ENCODE peak calls at places on chromosomes 3 and 15, in five cellular contexts. One of them, this sample, is unnamed.

GRCh38 chr3:182738583-182739514 is 54.5 kb upstream of the ATP11B start:
- DNase-seq in IMR-90: no peak
- DNase-seq in H9: no peak
- DNase-seq in mesenchymal stem cell: no peak
- DNase-seq in neuronal stem cell: no peak
- DNase-seq in this sample: peak; percentile 55

GRCh38 chr15:80228959-80229610 is 22.9 kb downstream of the CTXND1 start:
- DNase-seq in IMR-90: peak; percentile 21
- DNase-seq in H9: no peak
- DNase-seq in mesenchymal stem cell: peak; percentile 4
- DNase-seq in neuronal stem cell: no peak
- DNase-seq in this sample: no peak

GRCh38 chr3:176916777-176917176 is 280.5 kb downstream of the TBL1XR1 start:
- DNase-seq in IMR-90: no peak
- DNase-seq in H9: peak; percentile 76
- DNase-seq in mesenchymal stem cell: no peak
- DNase-seq in neuronal stem cell: no peak
- DNase-seq in this sample: peak; percentile 99

GRCh38 chr3:144164352-144164751 is 192.7 kb downstream of the DIPK2A start:
- DNase-seq in IMR-90: no peak
- DNase-seq in H9: no peak
- DNase-seq in mesenchymal stem cell: no peak
- DNase-seq in neuronal stem cell: no peak
- DNase-seq in this sample: no peak

GRCh38 chr3:131025500-131025899 is 1.1 kb downstream of the ASTE1 start:
- DNase-seq in IMR-90: no peak
- DNase-seq in H9: no peak
- DNase-seq in mesenchymal stem cell: no peak
- DNase-seq in neuronal stem cell: no peak
- DNase-seq in this sample: no peak

GRCh38 chr15:80861776-80862175 is 82.6 kb downstream of the CEMIP start:
- DNase-seq in IMR-90: peak; percentile 74
- DNase-seq in H9: no peak
- DNase-seq in mesenchymal stem cell: no peak
- DNase-seq in neuronal stem cell: no peak
- DNase-seq in this sample: no peak

GRCh38 chr3:186044973-186045372 is 63.9 kb downstream of the ETV5 start:
- DNase-seq in IMR-90: peak; percentile 53
- DNase-seq in H9: no peak
- DNase-seq in mesenchymal stem cell: no peak
- DNase-seq in neuronal stem cell: peak; percentile 80
- DNase-seq in this sample: no peak

GRCh38 chr3:9087831-9088413 is 124.7 kb upstream of the RAD18 start:
- DNase-seq in IMR-90: no peak
- DNase-seq in H9: no peak
- DNase-seq in mesenchymal stem cell: no peak
- DNase-seq in neuronal stem cell: no peak
- DNase-seq in this sample: peak; percentile 9

GRCh38 chr3:100057716-100058575 is 56.4 kb downstream of the FILIP1L start:
- DNase-seq in IMR-90: no peak
- DNase-seq in H9: no peak
- DNase-seq in mesenchymal stem cell: peak; percentile 30
- DNase-seq in neuronal stem cell: no peak
- DNase-seq in this sample: no peak

GRCh38 chr3:133289322-133289721 is 110.5 kb upstream of the BFSP2 start:
- DNase-seq in IMR-90: no peak
- DNase-seq in H9: no peak
- DNase-seq in mesenchymal stem cell: no peak
- DNase-seq in neuronal stem cell: no peak
- DNase-seq in this sample: no peak

GRCh38 chr3:102791641-102792589 is 357.1 kb downstream of the ZPLD1 start:
- DNase-seq in IMR-90: no peak
- DNase-seq in H9: no peak
- DNase-seq in mesenchymal stem cell: no peak
- DNase-seq in neuronal stem cell: no peak
- DNase-seq in this sample: no peak

GRCh38 chr3:58209933-58210332 is 839 bp downstream of the DNASE1L3 start:
- DNase-seq in IMR-90: no peak
- DNase-seq in H9: no peak
- DNase-seq in mesenchymal stem cell: no peak
- DNase-seq in neuronal stem cell: no peak
- DNase-seq in this sample: no peak

GRCh38 chr3:15631426-15632211 is 30.1 kb downstream of the BTD start:
- DNase-seq in IMR-90: peak; percentile 39
- DNase-seq in H9: peak; percentile 55
- DNase-seq in mesenchymal stem cell: peak; percentile 27
- DNase-seq in neuronal stem cell: no peak
- DNase-seq in this sample: no peak

GRCh38 chr3:175988401-175988800 is 1129.3 kb downstream of the NAALADL2 start:
- DNase-seq in IMR-90: no peak
- DNase-seq in H9: no peak
- DNase-seq in mesenchymal stem cell: peak; percentile 22
- DNase-seq in neuronal stem cell: no peak
- DNase-seq in this sample: peak; percentile 92

GRCh38 chr3:64878372-64878771 is 190.6 kb upstream of the ADAMTS9 start:
- DNase-seq in IMR-90: peak; percentile 62
- DNase-seq in H9: no peak
- DNase-seq in mesenchymal stem cell: peak; percentile 26
- DNase-seq in neuronal stem cell: no peak
- DNase-seq in this sample: peak; percentile 58

GRCh38 chr15:80694624-80695098 is 449 bp upstream of the ABHD17C start:
- DNase-seq in IMR-90: peak; percentile 33
- DNase-seq in H9: peak; percentile 39
- DNase-seq in mesenchymal stem cell: peak; percentile 33
- DNase-seq in neuronal stem cell: no peak
- DNase-seq in this sample: peak; percentile 49

GRCh38 chr3:161266731-161267150 is 45.6 kb downstream of the NMD3 start:
- DNase-seq in IMR-90: peak; percentile 86
- DNase-seq in H9: no peak
- DNase-seq in mesenchymal stem cell: peak; percentile 84
- DNase-seq in neuronal stem cell: no peak
- DNase-seq in this sample: no peak

GRCh38 chr15:61828860-61829513 is 231.3 kb downstream of the VPS13C start:
- DNase-seq in IMR-90: no peak
- DNase-seq in H9: no peak
- DNase-seq in mesenchymal stem cell: no peak
- DNase-seq in neuronal stem cell: no peak
- DNase-seq in this sample: no peak

GRCh38 chr3:30495172-30496124 is 111.0 kb upstream of the TGFBR2 start:
- DNase-seq in IMR-90: no peak
- DNase-seq in H9: no peak
- DNase-seq in mesenchymal stem cell: peak; percentile 28
- DNase-seq in neuronal stem cell: no peak
- DNase-seq in this sample: no peak

GRCh38 chr15:31472636-31473383 is 146.2 kb downstream of the KLF13 start:
- DNase-seq in IMR-90: peak; percentile 64
- DNase-seq in H9: peak; percentile 24
- DNase-seq in mesenchymal stem cell: peak; percentile 73
- DNase-seq in neuronal stem cell: no peak
- DNase-seq in this sample: no peak

GRCh38 chr3:55498520-55498919 is 11.4 kb upstream of the WNT5A start:
- DNase-seq in IMR-90: no peak
- DNase-seq in H9: no peak
- DNase-seq in mesenchymal stem cell: no peak
- DNase-seq in neuronal stem cell: no peak
- DNase-seq in this sample: no peak

GRCh38 chr15:63978511-63979226 is 67.6 kb downstream of the DAPK2 start:
- DNase-seq in IMR-90: no peak
- DNase-seq in H9: peak; percentile 14
- DNase-seq in mesenchymal stem cell: no peak
- DNase-seq in neuronal stem cell: no peak
- DNase-seq in this sample: no peak

GRCh38 chr15:70853855-70854668 is at the start of gene LARP6:
- DNase-seq in IMR-90: peak; percentile 36
- DNase-seq in H9: peak; percentile 72
- DNase-seq in mesenchymal stem cell: peak; percentile 62
- DNase-seq in neuronal stem cell: peak; percentile 63
- DNase-seq in this sample: no peak

GRCh38 chr3:140019946-140020345 is 85.0 kb downstream of the CLSTN2 start:
- DNase-seq in IMR-90: no peak
- DNase-seq in H9: no peak
- DNase-seq in mesenchymal stem cell: no peak
- DNase-seq in neuronal stem cell: no peak
- DNase-seq in this sample: peak; percentile 55

GRCh38 chr3:140022061-140022781 is 87.2 kb downstream of the CLSTN2 start:
- DNase-seq in IMR-90: no peak
- DNase-seq in H9: no peak
- DNase-seq in mesenchymal stem cell: no peak
- DNase-seq in neuronal stem cell: no peak
- DNase-seq in this sample: no peak

GRCh38 chr3:153714588-153715285 is 406.5 kb upstream of the ARHGEF26 start:
- DNase-seq in IMR-90: no peak
- DNase-seq in H9: no peak
- DNase-seq in mesenchymal stem cell: no peak
- DNase-seq in neuronal stem cell: no peak
- DNase-seq in this sample: no peak

GRCh38 chr15:55255714-55256113 is 33.9 kb downstream of the RAB27A start:
- DNase-seq in IMR-90: no peak
- DNase-seq in H9: no peak
- DNase-seq in mesenchymal stem cell: peak; percentile 18
- DNase-seq in neuronal stem cell: no peak
- DNase-seq in this sample: no peak

GRCh38 chr3:130258532-130258952 is 86.9 kb upstream of the COL6A5 start:
- DNase-seq in IMR-90: no peak
- DNase-seq in H9: no peak
- DNase-seq in mesenchymal stem cell: peak; percentile 3
- DNase-seq in neuronal stem cell: no peak
- DNase-seq in this sample: no peak

GRCh38 chr15:60840703-60841411 is 361.9 kb upstream of the ICE2 start:
- DNase-seq in IMR-90: no peak
- DNase-seq in H9: no peak
- DNase-seq in mesenchymal stem cell: no peak
- DNase-seq in neuronal stem cell: no peak
- DNase-seq in this sample: no peak

GRCh38 chr3:131895766-131896165 is 139.0 kb downstream of the CPNE4 start:
- DNase-seq in IMR-90: no peak
- DNase-seq in H9: no peak
- DNase-seq in mesenchymal stem cell: no peak
- DNase-seq in neuronal stem cell: no peak
- DNase-seq in this sample: no peak

GRCh38 chr3:148044141-148044540 is 635.0 kb downstream of the ZIC1 start:
- DNase-seq in IMR-90: no peak
- DNase-seq in H9: no peak
- DNase-seq in mesenchymal stem cell: no peak
- DNase-seq in neuronal stem cell: no peak
- DNase-seq in this sample: no peak

GRCh38 chr15:37370938-37371337 is 270.6 kb upstream of the MEIS2 start:
- DNase-seq in IMR-90: no peak
- DNase-seq in H9: no peak
- DNase-seq in mesenchymal stem cell: no peak
- DNase-seq in neuronal stem cell: no peak
- DNase-seq in this sample: no peak
- H4K91ac ChIP-seq in IMR-90: no peak overlapping the region
- H4K91ac ChIP-seq in H9: no peak overlapping the region
- H4K91ac ChIP-seq in mesenchymal stem cell: no peak overlapping the region
- H4K91ac ChIP-seq in neuronal stem cell: no peak overlapping the region
- H4K91ac ChIP-seq in this sample: no peak overlapping the region

GRCh38 chr3:193778676-193779075 is 185.7 kb downstream of the OPA1 start:
- DNase-seq in IMR-90: no peak
- DNase-seq in H9: no peak
- DNase-seq in mesenchymal stem cell: no peak
- DNase-seq in neuronal stem cell: no peak
- DNase-seq in this sample: peak; percentile 74
- H4K91ac ChIP-seq in IMR-90: no peak overlapping the region
- H4K91ac ChIP-seq in H9: no peak overlapping the region
- H4K91ac ChIP-seq in mesenchymal stem cell: no peak overlapping the region
- H4K91ac ChIP-seq in neuronal stem cell: no peak overlapping the region
- H4K91ac ChIP-seq in this sample: no peak overlapping the region

GRCh38 chr15:74799843-74800558 is 12.6 kb upstream of the LMAN1L start:
- DNase-seq in IMR-90: peak; percentile 52
- DNase-seq in H9: peak; percentile 86
- DNase-seq in mesenchymal stem cell: peak; percentile 66
- DNase-seq in neuronal stem cell: no peak
- DNase-seq in this sample: peak; percentile 60
- H4K91ac ChIP-seq in IMR-90: no peak overlapping the region
- H4K91ac ChIP-seq in H9: no peak overlapping the region
- H4K91ac ChIP-seq in mesenchymal stem cell: no peak overlapping the region
- H4K91ac ChIP-seq in neuronal stem cell: no peak overlapping the region
- H4K91ac ChIP-seq in this sample: no peak overlapping the region

GRCh38 chr15:77507911-77508310 is 87.2 kb downstream of the HMG20A start:
- DNase-seq in IMR-90: peak; percentile 59
- DNase-seq in H9: no peak
- DNase-seq in mesenchymal stem cell: no peak
- DNase-seq in neuronal stem cell: no peak
- DNase-seq in this sample: no peak
- H4K91ac ChIP-seq in IMR-90: no peak overlapping the region
- H4K91ac ChIP-seq in H9: no peak overlapping the region
- H4K91ac ChIP-seq in mesenchymal stem cell: no peak overlapping the region
- H4K91ac ChIP-seq in neuronal stem cell: no peak overlapping the region
- H4K91ac ChIP-seq in this sample: no peak overlapping the region

GRCh38 chr15:35184646-35185045 is 99.6 kb upstream of the NANOGP8 start:
- DNase-seq in IMR-90: no peak
- DNase-seq in H9: no peak
- DNase-seq in mesenchymal stem cell: no peak
- DNase-seq in neuronal stem cell: no peak
- DNase-seq in this sample: no peak
- H4K91ac ChIP-seq in IMR-90: no peak overlapping the region
- H4K91ac ChIP-seq in H9: no peak overlapping the region
- H4K91ac ChIP-seq in mesenchymal stem cell: no peak overlapping the region
- H4K91ac ChIP-seq in neuronal stem cell: no peak overlapping the region
- H4K91ac ChIP-seq in this sample: no peak overlapping the region

GRCh38 chr15:95916568-95916967 is 413.9 kb upstream of the NR2F2 start:
- DNase-seq in IMR-90: no peak
- DNase-seq in H9: no peak
- DNase-seq in mesenchymal stem cell: no peak
- DNase-seq in neuronal stem cell: no peak
- DNase-seq in this sample: no peak
- H4K91ac ChIP-seq in IMR-90: no peak overlapping the region
- H4K91ac ChIP-seq in H9: no peak overlapping the region
- H4K91ac ChIP-seq in mesenchymal stem cell: no peak overlapping the region
- H4K91ac ChIP-seq in neuronal stem cell: no peak overlapping the region
- H4K91ac ChIP-seq in this sample: no peak overlapping the region